ENCODE peak calls at places on chromosomes 3 and 15, in six cellular contexts. I, L, S, K, M and J are unnamed samples.

GRCh38 chr3:139970526-139970925 is 35.5 kb downstream of the CLSTN2 start:
- DNase-seq in M (no peak), L (no peak), K (no peak), I (no peak), S (no peak), J (no peak)

GRCh38 chr3:55929154-55929869 is 442.2 kb upstream of the WNT5A start:
- DNase-seq in I (no peak), S (no peak), L (no peak), K (no peak), M (peak; percentile 32), J (no peak)

GRCh38 chr3:47950453-47950852 is 65.8 kb downstream of the MAP4 start:
- DNase-seq in M (no peak), I (no peak), S (no peak), L (no peak), K (no peak), J (no peak)

GRCh38 chr3:153162513-153163348 is 705 bp downstream of the RAP2B start:
- DNase-seq in S (peak; percentile 57), K (peak; percentile 26), L (peak; percentile 73), I (peak; percentile 32), M (peak; percentile 42), J (peak; percentile 34)

GRCh38 chr15:84023636-84024035 is 211.9 kb upstream of the GOLGA6L4 start:
- DNase-seq in I (peak; percentile 73), M (peak; percentile 26), L (no peak), K (no peak), S (peak; percentile 28), J (peak; percentile 15)

GRCh38 chr15:66895794-66896453 is 169.5 kb upstream of the SMAD3 start:
- DNase-seq in S (no peak), L (peak; percentile 44), I (no peak), M (no peak), K (no peak), J (no peak)

GRCh38 chr3:153756816-153757215 is 364.4 kb upstream of the ARHGEF26 start:
- DNase-seq in K (peak; percentile 26), S (no peak), M (no peak), L (no peak), I (peak; percentile 89), J (peak; percentile 34)

GRCh38 chr15:63402498-63403253 is 21.0 kb upstream of the CA12 start:
- DNase-seq in I (peak; percentile 70), S (peak; percentile 41), L (no peak), M (no peak), K (peak; percentile 13), J (peak; percentile 33)

GRCh38 chr3:108590443-108590842 is 921 bp downstream of the DZIP3 start:
- DNase-seq in K (no peak), M (no peak), L (no peak), I (no peak), S (peak; percentile 2), J (no peak)

DNA sequence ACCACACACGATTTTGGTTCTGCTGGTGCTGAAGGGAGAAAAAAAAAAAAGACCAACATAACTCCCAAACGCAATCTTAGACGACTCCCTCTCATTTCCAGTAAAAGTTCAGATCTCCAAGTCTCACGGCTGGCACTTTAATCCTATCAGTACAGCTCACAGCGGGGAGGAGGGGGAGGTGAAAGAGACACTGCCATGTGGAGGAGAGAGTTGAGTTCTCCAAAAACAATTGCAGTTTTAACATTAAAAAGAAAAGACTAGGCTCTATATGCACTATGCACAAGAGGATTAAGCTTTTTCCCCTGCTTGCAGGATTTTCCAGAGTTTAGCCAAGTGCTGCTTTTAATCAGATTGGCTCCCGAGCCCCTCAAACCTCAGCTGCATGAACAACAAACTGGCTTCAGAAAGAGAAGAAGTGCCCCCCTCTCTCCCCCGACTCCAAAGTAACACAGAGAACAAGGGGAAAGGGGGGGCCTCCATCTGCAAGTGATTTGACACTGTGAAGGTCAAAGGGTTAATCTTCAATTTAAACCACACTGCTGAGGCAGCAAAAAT is 16.7 kb downstream of the BMF start:
- DNase-seq in I (no peak), L (peak; percentile 17), M (no peak), K (no peak), S (no peak), J (peak; percentile 54)
- H3K4me3 ChIP-seq in I (no peak overlapping the region), L (no peak overlapping the region), M (no peak overlapping the region), K (no peak overlapping the region), S (no peak overlapping the region), J (no peak overlapping the region)

DNA sequence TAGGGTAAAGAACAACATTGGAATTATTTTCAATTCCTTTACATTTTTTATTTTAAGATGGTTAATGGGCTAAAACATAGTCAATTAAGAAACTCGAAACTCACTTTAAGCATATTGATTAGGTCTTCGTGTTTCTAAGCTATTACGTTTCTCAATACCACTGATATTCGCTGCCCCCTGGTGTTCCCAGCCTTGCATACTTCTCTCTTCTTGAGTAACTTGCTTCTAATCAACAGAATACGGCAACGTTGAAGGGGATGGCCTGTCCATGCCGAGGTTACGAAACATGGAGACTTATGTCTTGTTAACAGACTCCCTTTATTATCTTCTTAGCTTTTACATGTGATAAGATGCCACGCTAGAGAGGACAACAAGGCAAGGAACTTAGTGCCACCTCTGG is 43.6 kb downstream of the ROBO1 start:
- DNase-seq in L (no peak), I (peak; percentile 37), K (no peak), M (no peak), S (no peak), J (no peak)
- TF ChIP-seq CTCF in L (no peak), I (peak; percentile 65), K (no peak), M (no peak), S (peak; percentile 18), J (no peak)

DNA sequence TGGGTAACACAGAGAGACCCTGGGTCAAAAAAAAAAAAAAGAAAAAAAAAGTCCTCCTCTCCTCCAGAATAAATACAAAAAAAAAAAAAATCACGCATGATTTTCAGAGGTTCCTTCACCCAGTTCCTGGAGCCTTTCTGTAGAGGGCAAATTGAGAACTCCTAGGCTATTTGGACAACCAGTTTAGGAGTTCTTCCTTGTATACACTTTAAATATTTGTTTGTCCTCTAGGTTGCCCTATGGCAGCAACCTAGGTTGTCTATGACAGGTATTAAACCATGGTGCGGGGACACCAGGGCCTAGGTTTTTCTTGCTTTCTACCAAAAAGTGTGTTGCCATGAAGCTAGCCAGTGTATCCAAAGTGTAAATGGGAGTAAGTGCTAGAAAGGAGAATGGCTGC is 3.8 kb upstream of the ZFYVE19 start:
- DNase-seq in I (no peak), L (no peak), K (no peak), S (no peak), M (no peak), J (no peak)
- H3K4me3 ChIP-seq in I (no peak overlapping the region), L (no peak overlapping the region), K (no peak overlapping the region), S (no peak overlapping the region), M (no peak overlapping the region), J (no peak overlapping the region)

DNA sequence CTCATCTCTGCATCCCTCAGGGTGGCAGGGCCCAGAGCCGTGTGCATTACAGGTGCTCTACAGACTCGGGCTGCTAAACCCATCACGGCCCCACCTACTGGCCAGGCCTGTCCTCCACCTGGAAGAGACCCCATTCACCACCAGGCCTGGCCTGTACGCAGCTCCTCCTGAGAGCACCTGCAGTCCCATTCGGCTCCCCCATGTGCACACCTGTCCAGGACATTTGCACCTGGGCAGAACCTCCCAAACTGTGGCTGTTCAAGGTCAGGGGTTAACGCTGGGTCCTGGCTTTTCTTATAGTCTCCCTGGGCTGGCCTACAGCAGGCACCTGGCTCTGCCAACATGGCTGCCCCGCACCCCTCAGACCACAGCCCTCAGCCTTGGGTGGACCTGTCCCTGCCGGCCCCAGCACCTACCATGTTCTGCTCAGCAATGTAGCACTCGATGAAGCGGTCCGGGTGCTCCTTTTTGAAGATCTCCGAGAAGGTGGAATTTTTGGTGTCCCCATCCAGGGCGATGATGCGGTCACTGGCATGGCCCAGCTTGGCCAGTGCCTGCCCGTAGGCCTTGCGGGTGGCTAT is 25.7 kb downstream of the TKT start:
- DNase-seq in K (no peak), M (no peak), I (no peak), L (no peak), S (peak; percentile 16), J (no peak)
- TF ChIP-seq CTCF in K (no peak), M (no peak), I (peak; percentile 55), L (no peak), S (peak; percentile 13), J (no peak)

DNA sequence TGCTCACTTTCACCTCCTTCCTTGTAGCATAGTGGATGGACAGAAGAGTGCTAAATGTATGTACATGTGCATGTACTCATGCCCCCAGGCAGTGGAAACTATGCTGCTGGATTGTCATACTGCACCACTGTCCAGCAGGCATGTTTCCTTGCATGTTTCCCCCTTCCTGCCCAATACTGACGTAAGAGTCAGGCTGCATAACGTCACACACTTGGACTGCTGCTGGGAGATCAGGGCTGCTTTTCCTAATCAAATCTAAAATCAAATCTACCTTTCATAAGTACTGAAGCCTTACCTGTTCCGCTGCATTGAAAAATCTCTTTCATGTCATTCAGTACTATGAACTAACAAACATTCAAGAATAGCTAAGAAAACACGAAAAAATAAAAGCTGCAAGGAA is 67.9 kb upstream of the ROBO1 start:
- DNase-seq in K (no peak), M (no peak), S (no peak), L (no peak), I (no peak), J (no peak)
- H3K4me3 ChIP-seq in K (no peak overlapping the region), M (no peak overlapping the region), S (no peak overlapping the region), L (no peak overlapping the region), I (no peak overlapping the region), J (no peak overlapping the region)

GRCh38 chr3:53080612-53081205 is 34.8 kb upstream of the SFMBT1 start:
- DNase-seq in L (peak; percentile 48), I (no peak), S (no peak), M (no peak), K (no peak), J (no peak)
- TF ChIP-seq CTCF in L (no peak), I (no peak), S (no peak), M (no peak), K (no peak), J (no peak)

DNA sequence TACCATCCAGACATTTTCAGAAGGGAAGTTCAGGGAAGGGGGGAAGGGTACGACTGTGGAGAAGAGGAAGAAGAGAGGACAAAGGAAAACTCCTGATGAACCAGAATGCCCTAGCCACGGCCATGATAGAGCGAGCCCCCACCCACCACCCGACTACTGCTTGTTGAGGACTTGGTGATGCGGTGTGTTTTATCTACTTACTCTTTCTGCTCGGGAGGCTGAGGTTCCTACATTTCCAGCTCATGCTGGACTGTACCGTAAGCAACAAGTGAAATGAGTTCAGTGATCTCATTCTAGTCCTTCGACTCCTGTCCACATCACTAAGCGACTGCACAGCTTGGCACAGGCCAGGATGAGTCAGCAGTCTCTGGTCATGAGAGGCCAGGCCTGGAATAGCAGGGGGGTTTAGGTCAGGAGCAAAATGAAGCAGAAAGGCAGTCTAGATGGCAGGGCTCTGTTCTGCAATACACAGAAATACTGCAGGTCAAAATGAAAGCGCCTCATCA is 330.9 kb downstream of the TIGIT start:
- DNase-seq in M (peak; percentile 58), S (peak; percentile 4), I (peak; percentile 70), L (peak; percentile 98), K (peak; percentile 99), J (peak; percentile 98)
- H3K4me3 ChIP-seq in M (no peak overlapping the region), S (peak overlapping the region; percentile 49), I (no peak overlapping the region), L (peak overlapping the region; percentile 42), K (peak overlapping the region; percentile 71), J (peak overlapping the region; percentile 70)

GRCh38 chr3:30605706-30606300 is 598 bp upstream of the TGFBR2 start:
- DNase-seq in I (peak; percentile 38), S (no peak), L (no peak), K (no peak), M (no peak), J (no peak)

GRCh38 chr3:30602946-30603345 is 3.5 kb upstream of the TGFBR2 start:
- DNase-seq in M (no peak), S (no peak), K (no peak), L (no peak), I (no peak), J (no peak)

GRCh38 chr3:30604091-30604490 is 2.3 kb upstream of the TGFBR2 start:
- DNase-seq in K (no peak), M (no peak), I (no peak), S (no peak), L (no peak), J (no peak)

GRCh38 chr3:30605005-30605404 is 1.4 kb upstream of the TGFBR2 start:
- DNase-seq in I (no peak), M (no peak), S (no peak), L (no peak), K (no peak), J (no peak)

GRCh38 chr3:30604566-30604965 is 1.8 kb upstream of the TGFBR2 start:
- DNase-seq in M (no peak), L (no peak), K (no peak), I (no peak), S (no peak), J (no peak)
- TF ChIP-seq CTCF in M (no peak), L (no peak), K (no peak), I (no peak), S (no peak), J (no peak)